ENCODE peak calls at places on chromosomes 11 and 22, in eight cellular contexts. R, S, G, B, O, A, M and N are unnamed samples. For H3K36me3 and H3K27me3, the result is how much of the 10 kb centered on the place peaks cover.

GRCh38 chr11:65850217-65851082 is 7.5 kb downstream of the CFL1 start:
- DNase-seq in R (no peak), S (no peak), G (no peak), B (no peak), O (no peak), A (no peak), M (no peak), N (no peak)

GRCh38 chr11:11297578-11297977 is 55.5 kb downstream of the CSNK2A3 start:
- DNase-seq in R (no peak), S (no peak), G (no peak), B (peak), O (no peak), A (no peak), M (no peak), N (no peak)

GRCh38 chr22:36184433-36185035 is 17.1 kb downstream of the APOL4 start:
- DNase-seq in R (no peak), S (no peak), G (no peak), B (no peak), O (no peak), A (no peak), M (no peak), N (no peak)

GRCh38 chr11:83736689-83737088 is 450.5 kb upstream of the CCDC90B start:
- DNase-seq in R (no peak), S (no peak), G (no peak), B (no peak), O (no peak), A (no peak), M (no peak), N (no peak)

GRCh38 chr11:64844330-64845124 is at the start of gene CDC42BPG:
- DNase-seq in R (peak), S (peak), G (peak), B (peak), O (peak), A (peak), M (no peak), N (no peak)

GRCh38 chr11:96648991-96649390 is 259.2 kb downstream of the JRKL start:
- DNase-seq in R (no peak), S (no peak), G (no peak), B (no peak), O (no peak), A (no peak), M (no peak), N (no peak)

GRCh38 chr11:4140067-4140636 is 45.6 kb downstream of the RRM1 start:
- DNase-seq in R (no peak), S (no peak), G (no peak), B (no peak), O (no peak), A (no peak), M (no peak), N (no peak)

GRCh38 chr22:46833228-46833627 is 70.8 kb downstream of the TBC1D22A start:
- DNase-seq in R (no peak), S (no peak), G (no peak), B (peak), O (no peak), A (peak), M (no peak), N (no peak)

GRCh38 chr11:72584933-72585597 is 89.2 kb downstream of the PDE2A start:
- DNase-seq in R (no peak), S (no peak), G (no peak), B (no peak), O (no peak), A (no peak), M (no peak), N (no peak)

GRCh38 chr22:31081963-31082605 is 966 bp downstream of the SMTN start:
- DNase-seq in R (no peak), S (no peak), G (no peak), B (peak), O (no peak), A (no peak), M (no peak), N (no peak)

DNA sequence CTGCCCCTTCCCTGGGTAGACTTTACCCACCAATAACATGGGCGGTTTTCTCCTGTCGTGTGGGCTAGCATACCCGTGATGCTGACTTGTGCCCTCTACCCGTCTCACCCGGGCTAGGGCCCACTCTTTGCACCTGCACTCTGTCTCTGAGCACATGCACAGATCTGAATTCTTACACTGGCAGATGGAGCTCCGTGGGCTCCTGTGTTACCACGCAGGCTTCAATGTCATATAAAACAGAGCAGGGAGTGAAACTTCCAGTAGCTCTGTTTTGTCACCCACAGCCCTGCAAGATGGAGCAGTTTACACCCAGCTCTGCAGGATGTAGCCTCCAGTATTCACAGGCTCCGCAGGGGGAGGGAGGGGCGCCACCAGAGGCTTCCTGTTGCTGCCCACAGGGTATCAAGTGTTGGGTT is 1.7 kb downstream of the DGKZ start:
- DNase-seq in R (peak), S (peak), G (peak), B (no peak), O (no peak), A (no peak), M (no peak), N (no peak)
- H3K4me3 ChIP-seq in R (peak), S (peak), G (no peak), B (no peak), O (peak), A (peak), M (no peak), N (no peak)

DNA sequence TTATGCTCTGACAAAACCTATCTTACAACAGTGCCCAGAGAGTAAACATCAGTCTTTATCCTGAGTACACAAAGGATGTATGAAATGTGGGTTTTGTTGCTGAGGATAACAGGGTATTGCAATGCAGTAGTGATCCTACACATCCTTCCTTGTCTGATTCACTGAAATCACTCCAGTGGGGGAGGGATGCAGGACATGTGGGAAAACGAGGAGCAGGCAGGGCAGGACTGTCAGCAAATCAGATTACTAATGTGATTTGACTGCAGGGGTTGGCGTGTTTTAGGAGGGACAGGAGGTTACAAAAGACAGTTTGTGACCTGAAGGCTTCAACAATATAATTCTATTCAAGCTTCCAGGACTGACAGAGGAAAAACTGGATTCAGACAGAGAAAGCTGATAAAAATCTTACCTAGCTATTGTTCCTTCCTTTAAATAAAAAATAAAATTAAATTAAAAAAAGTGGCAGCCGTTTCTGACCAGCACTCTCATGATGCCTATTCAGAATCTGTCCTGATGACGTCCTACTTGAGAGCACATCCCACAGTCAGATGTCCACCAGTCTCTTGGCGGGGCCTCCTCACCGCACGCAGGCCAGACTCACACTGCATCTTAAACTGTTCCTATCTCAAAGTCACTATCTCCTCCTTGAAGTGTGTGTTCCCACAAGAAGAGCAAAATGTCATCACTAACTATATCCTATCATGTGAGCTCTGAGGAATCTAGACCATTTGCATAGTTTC is 50.6 kb upstream of the MN1 start:
- DNase-seq in R (no peak), S (no peak), G (no peak), B (peak), O (no peak), A (no peak), M (no peak), N (no peak)
- H3K36me3 ChIP-seq in R (half or more), S (under half), G (under half), B (under half), O (half or more), A (half or more), M (under half), N (under half)

GRCh38 chr11:118690553-118691304 is 11.3 kb upstream of the TREH start:
- DNase-seq in R (peak), S (no peak), G (peak), B (no peak), O (no peak), A (no peak), M (no peak), N (no peak)

GRCh38 chr11:118689852-118690552 is 10.6 kb upstream of the TREH start:
- DNase-seq in R (peak), S (peak), G (peak), B (peak), O (peak), A (peak), M (peak), N (peak)

GRCh38 chr11:118689503-118689851 is 10.0 kb upstream of the TREH start:
- DNase-seq in R (no peak), S (no peak), G (no peak), B (no peak), O (no peak), A (no peak), M (no peak), N (no peak)

GRCh38 chr11:118688851-118689502 is 9.5 kb upstream of the TREH start:
- DNase-seq in R (no peak), S (no peak), G (no peak), B (no peak), O (no peak), A (no peak), M (no peak), N (no peak)

GRCh38 chr11:118687906-118688305 is 8.5 kb upstream of the TREH start:
- DNase-seq in R (no peak), S (no peak), G (no peak), B (no peak), O (no peak), A (no peak), M (no peak), N (no peak)
- H3K27me3 ChIP-seq in R (under half), S (under half), G (under half), B (under half), O (under half), A (under half), M (under half), N (under half)

GRCh38 chr22:44172370-44173108 is 8.2 kb upstream of the PARVG start:
- DNase-seq in R (no peak), S (no peak), G (no peak), B (no peak), O (peak), A (peak), M (no peak), N (no peak)
- H3K4me3 ChIP-seq in R (no peak), S (no peak), G (no peak), B (no peak), O (no peak), A (no peak), M (no peak), N (no peak)

GRCh38 chr22:20882855-20883254 is 24.0 kb downstream of the SNAP29 start:
- DNase-seq in R (no peak), S (no peak), G (no peak), B (no peak), O (no peak), A (no peak), M (no peak), N (no peak)
- H3K36me3 ChIP-seq in R (half or more), S (under half), G (under half), B (under half), O (half or more), A (half or more), M (under half), N (under half)

GRCh38 chr22:23375031-23375827 is 194.9 kb downstream of the BCR start:
- DNase-seq in R (no peak), S (no peak), G (no peak), B (no peak), O (no peak), A (no peak), M (no peak), N (no peak)
- H3K27me3 ChIP-seq in R (under half), S (under half), G (under half), B (under half), O (half or more), A (under half), M (under half), N (under half)

GRCh38 chr22:23539135-23539838 is 40.8 kb downstream of the IGLL1 start:
- DNase-seq in R (peak), S (peak), G (peak), B (peak), O (peak), A (peak), M (no peak), N (no peak)
- H3K4me3 ChIP-seq in R (no peak), S (no peak), G (peak), B (no peak), O (peak), A (no peak), M (no peak), N (no peak)

GRCh38 chr11:999009-999408 is 37.5 kb downstream of the MUC6 start:
- DNase-seq in R (no peak), S (no peak), G (no peak), B (no peak), O (no peak), A (no peak), M (no peak), N (no peak)
- H3K36me3 ChIP-seq in R (half or more), S (under half), G (under half), B (half or more), O (half or more), A (half or more), M (under half), N (under half)

GRCh38 chr11:1727088-1727690 is 23.2 kb downstream of the IFITM10 start:
- DNase-seq in R (no peak), S (no peak), G (no peak), B (no peak), O (no peak), A (no peak), M (no peak), N (no peak)
- H3K27me3 ChIP-seq in R (under half), S (under half), G (half or more), B (under half), O (half or more), A (half or more), M (under half), N (under half)

GRCh38 chr11:68141247-68142027 is 20.2 kb upstream of the CHKA start:
- DNase-seq in R (no peak), S (no peak), G (no peak), B (no peak), O (no peak), A (no peak), M (no peak), N (no peak)

GRCh38 chr11:68142441-68143309 is 21.5 kb upstream of the CHKA start:
- DNase-seq in R (no peak), S (no peak), G (no peak), B (no peak), O (no peak), A (peak), M (no peak), N (no peak)

GRCh38 chr11:68140496-68141246 is 19.5 kb upstream of the CHKA start:
- DNase-seq in R (no peak), S (no peak), G (no peak), B (no peak), O (no peak), A (peak), M (no peak), N (no peak)

GRCh38 chr11:68143310-68143689 is 22.1 kb upstream of the CHKA start:
- DNase-seq in R (no peak), S (no peak), G (no peak), B (no peak), O (no peak), A (no peak), M (no peak), N (no peak)

GRCh38 chr11:68142028-68142412 is 20.8 kb upstream of the CHKA start:
- DNase-seq in R (peak), S (no peak), G (peak), B (no peak), O (no peak), A (peak), M (no peak), N (no peak)
- H3K4me3 ChIP-seq in R (no peak), S (peak), G (peak), B (no peak), O (no peak), A (no peak), M (no peak), N (no peak)